ENCODE peak calls at places on chromosomes 4 and X, in nine cellular contexts. S is GM23248; F is GM03348; L is GM12891; E is GM04504; R is adipocyte; Q is nephron progenitor cell; G is AG04450; D is stimulated activated CD4-positive, alpha-beta T cell treated with anti-CD3 and anti-CD28 coated beads, Interleukin-1b, Interleukin-23, amount 100 ng/mL, for 4 hours. C is an unnamed sample.

GRCh38 chr4:161952382-161952781 is 211.4 kb downstream of the FSTL5 start:
- DNase-seq in S (no peak), F (no peak), L (no peak), E (no peak), R (peak; percentile 6), Q (no peak), G (no peak), D (no peak), C (no peak)

GRCh38 chr4:174847801-174848427 is 18.9 kb upstream of the GLRA3 start:
- DNase-seq in S (no peak), F (no peak), L (no peak), E (no peak), R (no peak), Q (no peak), G (no peak), D (no peak), C (no peak)

GRCh38 chrX:16700734-16701133 is 11.7 kb downstream of the CTPS2 start:
- DNase-seq in S (peak; percentile 2), F (no peak), L (no peak), E (no peak), R (no peak), Q (no peak), G (no peak), D (no peak), C (no peak)

GRCh38 chrX:77087529-77088169 is 359.5 kb upstream of the FGF16 start:
- DNase-seq in S (peak; percentile 23), F (peak; percentile 17), L (no peak), E (no peak), R (no peak), Q (no peak), G (no peak), D (no peak), C (no peak)

GRCh38 chrX:103464071-103464773 is 55.1 kb downstream of the RAB40A start:
- DNase-seq in S (peak; percentile 47), F (peak; percentile 58), L (no peak), E (no peak), R (peak; percentile 64), Q (peak; percentile 38), G (no peak), D (no peak), C (no peak)

GRCh38 chr4:83387922-83388676 is 53.5 kb upstream of the HPSE start:
- DNase-seq in S (peak; percentile 27), F (no peak), L (no peak), E (no peak), R (no peak), Q (no peak), G (no peak), D (no peak), C (no peak)

GRCh38 chr4:30208731-30209435 is 511.3 kb upstream of the PCDH7 start:
- DNase-seq in S (no peak), F (no peak), L (no peak), E (no peak), R (peak; percentile 27), Q (no peak), G (no peak), D (no peak), C (peak; percentile 44)

GRCh38 chr4:143633833-143634232 is 66.6 kb downstream of the FREM3 start:
- DNase-seq in S (peak; percentile 40), F (no peak), L (no peak), E (no peak), R (no peak), Q (no peak), G (no peak), D (no peak), C (no peak)

GRCh38 chr4:169437299-169438047 is 166.7 kb upstream of the SH3RF1 start:
- DNase-seq in S (no peak), F (no peak), L (no peak), E (no peak), R (no peak), Q (no peak), G (no peak), D (no peak), C (no peak)

C was measured in RWPE1.